ENCODE peak calls at places on chromosomes 6 and 20, in ten cellular contexts. J, D, B, Y, I, A, H, F, S and W are unnamed samples.

GRCh38 chr6:155646443-155646842 is 190.8 kb upstream of the NOX3 start:
- DNase-seq in Y (peak; percentile 19), D (no peak), S (no peak), A (no peak), B (no peak), H (no peak), I (no peak), J (peak; percentile 58), F (no peak), W (no peak)

GRCh38 chr6:125789576-125790402 is 971 bp upstream of the NCOA7 start:
- DNase-seq in J (peak; percentile 63), I (peak; percentile 67), H (peak; percentile 16), A (no peak), S (peak; percentile 43), B (peak; percentile 28), F (peak; percentile 48), Y (peak; percentile 80), D (peak; percentile 77), W (peak; percentile 53)

GRCh38 chr6:135673671-135674309 is 176.2 kb upstream of the AHI1 start:
- DNase-seq in S (no peak), J (peak; percentile 8), Y (no peak), D (no peak), B (no peak), H (no peak), A (no peak), F (no peak), I (no peak), W (no peak)

GRCh38 chr20:20665200-20665599 is 47.2 kb downstream of the RALGAPA2 start:
- DNase-seq in J (no peak), H (no peak), F (no peak), Y (no peak), A (no peak), I (peak; percentile 68), D (no peak), S (no peak), B (no peak), W (no peak)

GRCh38 chr6:78953798-78954197 is 86.4 kb downstream of the IRAK1BP1 start:
- DNase-seq in F (no peak), I (no peak), H (no peak), D (no peak), S (no peak), A (no peak), B (no peak), J (no peak), Y (no peak), W (no peak)

GRCh38 chr20:60497298-60497697 is 539.1 kb downstream of the CDH26 start:
- DNase-seq in S (no peak), I (no peak), F (no peak), A (no peak), J (no peak), D (no peak), Y (no peak), B (no peak), H (no peak), W (no peak)

GRCh38 chr20:51542033-51542893 is at the start of gene NFATC2:
- DNase-seq in F (peak; percentile 52), A (no peak), S (peak; percentile 45), Y (peak; percentile 76), I (no peak), D (peak; percentile 83), J (no peak), H (peak; percentile 37), B (peak; percentile 82), W (no peak)

GRCh38 chr20:23856736-23857135 is 22.8 kb downstream of the CST5 start:
- DNase-seq in H (no peak), B (no peak), S (no peak), Y (no peak), I (no peak), F (no peak), J (no peak), D (peak; percentile 31), A (no peak), W (no peak)

GRCh38 chr20:846894-847278 is 13.4 kb downstream of the FAM110A start:
- DNase-seq in H (no peak), A (no peak), F (no peak), B (peak; percentile 71), J (no peak), D (no peak), S (no peak), I (no peak), Y (no peak), W (no peak)

GRCh38 chr6:16973071-16973470 is 128.8 kb upstream of the STMND1 start:
- DNase-seq in I (no peak), A (no peak), F (no peak), Y (no peak), D (no peak), B (no peak), J (no peak), S (no peak), H (no peak), W (no peak)

GRCh38 chr6:52507557-52508260 is 69.2 kb downstream of the TRAM2 start:
- DNase-seq in A (no peak), I (no peak), J (peak; percentile 87), F (no peak), H (no peak), D (no peak), Y (no peak), S (no peak), B (no peak), W (no peak)

GRCh38 chr6:47161176-47161687 is 119.1 kb upstream of the ADGRF1 start:
- DNase-seq in S (peak; percentile 56), I (no peak), Y (no peak), H (no peak), F (no peak), J (peak; percentile 63), B (no peak), A (no peak), D (no peak), W (no peak)

GRCh38 chr20:52896348-52896747 is 75.8 kb upstream of the TSHZ2 start:
- DNase-seq in H (no peak), F (no peak), I (no peak), S (no peak), A (no peak), B (no peak), D (no peak), Y (no peak), J (no peak), W (no peak)

GRCh38 chr6:125904871-125905270 is 51.7 kb upstream of the HINT3 start:
- DNase-seq in Y (no peak), I (no peak), S (no peak), A (no peak), H (peak; percentile 19), D (no peak), F (no peak), B (no peak), J (no peak), W (no peak)

GRCh38 chr20:38551056-38551626 is 29.9 kb upstream of the ADIG start:
- DNase-seq in F (no peak), B (no peak), S (no peak), Y (no peak), D (no peak), H (no peak), J (no peak), I (no peak), A (no peak), W (no peak)

GRCh38 chr20:10634683-10635411 is 39.0 kb downstream of the JAG1 start:
- DNase-seq in I (no peak), H (no peak), Y (no peak), D (no peak), J (no peak), B (no peak), S (no peak), F (no peak), A (no peak), W (no peak)

GRCh38 chr6:159279790-159280277 is 110.6 kb downstream of the FNDC1 start:
- DNase-seq in S (peak; percentile 22), D (no peak), A (peak; percentile 59), B (no peak), Y (no peak), J (peak; percentile 51), I (no peak), F (no peak), H (no peak), W (no peak)

GRCh38 chr6:163919652-163920051 is 505.1 kb downstream of the QKI start:
- DNase-seq in Y (no peak), J (no peak), D (no peak), B (no peak), S (no peak), A (no peak), F (no peak), I (no peak), H (no peak), W (no peak)

GRCh38 chr6:2766767-2767314 is 1.6 kb downstream of the WRNIP1 start:
- DNase-seq in B (no peak), S (no peak), D (no peak), Y (peak; percentile 11), F (no peak), J (peak; percentile 33), I (no peak), A (no peak), H (no peak), W (no peak)

GRCh38 chr6:26222587-26222986 is 135.4 kb downstream of the HFE start:
- DNase-seq in Y (peak; percentile 14), D (peak; percentile 62), H (no peak), B (no peak), S (no peak), A (no peak), F (no peak), I (no peak), J (no peak), W (no peak)

GRCh38 chr6:137357263-137357947 is 136.8 kb downstream of the OLIG3 start:
- DNase-seq in A (no peak), B (no peak), S (no peak), F (no peak), Y (peak; percentile 33), J (no peak), D (no peak), I (no peak), H (no peak), W (no peak)

GRCh38 chr6:47852727-47853126 is 70.9 kb downstream of the OPN5 start:
- DNase-seq in F (no peak), A (no peak), I (no peak), S (no peak), J (no peak), D (no peak), H (no peak), Y (no peak), B (no peak), W (no peak)

GRCh38 chr6:4210619-4211419 is 75.4 kb upstream of the ECI2 start:
- DNase-seq in H (peak; percentile 42), J (peak; percentile 71), I (no peak), B (peak; percentile 49), A (peak; percentile 31), F (peak; percentile 48), Y (peak; percentile 66), S (peak; percentile 46), D (peak; percentile 91), W (peak; percentile 20)